ENCODE peak calls at places on chromosomes 3 and 15, in four cellular contexts. Y is cardiac fibroblast, O is mammary epithelial cell, B is fibroblast of lung. A is an unnamed sample.

GRCh38 chr3:28109829-28110228 is 131.6 kb upstream of the CMC1 start:
- DNase-seq in Y (peak; percentile 20), O (no peak), B (no peak), A (no peak)

GRCh38 chr3:147387550-147388394 is 18.6 kb downstream of the ZIC4 start:
- DNase-seq in Y (no peak), O (no peak), B (no peak), A (no peak)

GRCh38 chr15:55372701-55373440 is 35.3 kb downstream of the CCPG1 start:
- DNase-seq in Y (no peak), O (no peak), B (no peak), A (no peak)

GRCh38 chr3:162996368-162996767 is 1499.8 kb downstream of the OTOL1 start:
- DNase-seq in Y (no peak), O (no peak), B (no peak), A (no peak)

GRCh38 chr15:31266712-31267111 is 59.9 kb upstream of the KLF13 start:
- DNase-seq in Y (no peak), O (no peak), B (no peak), A (no peak)

GRCh38 chr3:148319161-148319915 is 378.4 kb upstream of the AGTR1 start:
- DNase-seq in Y (peak; percentile 82), O (peak; percentile 54), B (peak; percentile 82), A (peak; percentile 68)

GRCh38 chr3:172746476-172746875 is 4.0 kb upstream of the ECT2 start:
- DNase-seq in Y (peak; percentile 12), O (no peak), B (peak; percentile 36), A (peak; percentile 18)

GRCh38 chr3:100880845-100881244 is 112.4 kb downstream of the ABI3BP start:
- DNase-seq in Y (peak; percentile 40), O (no peak), B (peak; percentile 47), A (no peak)

GRCh38 chr15:81296673-81297072 is 27.3 kb downstream of the STARD5 start:
- DNase-seq in Y (no peak), O (no peak), B (no peak), A (no peak)

GRCh38 chr3:41195970-41196369 is 3.3 kb upstream of the CTNNB1 start:
- DNase-seq in Y (no peak), O (no peak), B (no peak), A (no peak)

GRCh38 chr3:57757642-57758297 is 1.7 kb downstream of the SLMAP start:
- DNase-seq in Y (peak; percentile 29), O (peak; percentile 46), B (peak; percentile 47), A (peak; percentile 22)

GRCh38 chr3:28726840-28727239 is 378.2 kb upstream of the AZI2 start:
- DNase-seq in Y (peak; percentile 48), O (peak; percentile 31), B (peak; percentile 14), A (peak; percentile 47)

GRCh38 chr3:102158080-102158756 is 276.6 kb upstream of the ZPLD1 start:
- DNase-seq in Y (peak; percentile 73), O (peak; percentile 74), B (peak; percentile 22), A (no peak)

GRCh38 chr3:157494581-157495281 is 8.5 kb downstream of the VEPH1 start:
- DNase-seq in Y (no peak), O (no peak), B (peak; percentile 60), A (no peak)

GRCh38 chr3:17672506-17672905 is 69.9 kb downstream of the TBC1D5 start:
- DNase-seq in Y (peak; percentile 14), O (peak; percentile 1), B (no peak), A (peak; percentile 15)

GRCh38 chr3:94234177-94234788 is 171.4 kb downstream of the NSUN3 start:
- DNase-seq in Y (peak; percentile 68), O (peak; percentile 42), B (peak; percentile 49), A (peak; percentile 54)

GRCh38 chr3:24245056-24245455 is 249.6 kb downstream of the THRB start:
- DNase-seq in Y (no peak), O (no peak), B (no peak), A (no peak)

GRCh38 chr15:58478579-58478978 is 46.8 kb downstream of the LIPC start:
- DNase-seq in Y (no peak), O (no peak), B (no peak), A (no peak)

GRCh38 chr3:187966636-187967035 is 187.3 kb upstream of the LPP start:
- DNase-seq in Y (no peak), O (no peak), B (no peak), A (no peak)

GRCh38 chr3:74752290-74752689 is 137.8 kb upstream of the CNTN3 start:
- DNase-seq in Y (no peak), O (no peak), B (no peak), A (no peak)

GRCh38 chr3:45528429-45528828 is 66.1 kb upstream of the LIMD1 start:
- DNase-seq in Y (peak; percentile 60), O (peak; percentile 42), B (peak; percentile 71), A (no peak)

GRCh38 chr3:12473503-12473902 is 10.8 kb upstream of the TSEN2 start:
- DNase-seq in Y (no peak), O (no peak), B (no peak), A (no peak)

GRCh38 chr3:8632402-8633237 is 12.0 kb downstream of the SSUH2 start:
- DNase-seq in Y (no peak), O (peak; percentile 68), B (no peak), A (no peak)

GRCh38 chr15:62888628-62889027 is 153.9 kb upstream of the TPM1 start:
- DNase-seq in Y (peak; percentile 50), O (peak; percentile 51), B (no peak), A (no peak)

GRCh38 chr3:53056442-53056841 is 10.6 kb upstream of the SFMBT1 start:
- DNase-seq in Y (peak; percentile 16), O (no peak), B (peak; percentile 7), A (peak; percentile 13)

GRCh38 chr15:69145694-69146492 is 14.5 kb upstream of the GLCE start:
- DNase-seq in Y (no peak), O (no peak), B (peak; percentile 47), A (peak; percentile 71)

GRCh38 chr3:17643691-17644090 is 98.7 kb downstream of the TBC1D5 start:
- DNase-seq in Y (peak; percentile 31), O (no peak), B (peak; percentile 85), A (peak; percentile 69)

GRCh38 chr3:7075120-7075519 is 214.2 kb downstream of the GRM7 start:
- DNase-seq in Y (no peak), O (no peak), B (no peak), A (no peak)

GRCh38 chr3:7070461-7070860 is 209.5 kb downstream of the GRM7 start:
- DNase-seq in Y (no peak), O (no peak), B (no peak), A (no peak)

GRCh38 chr3:7074217-7074616 is 213.3 kb downstream of the GRM7 start:
- DNase-seq in Y (no peak), O (no peak), B (no peak), A (no peak)

DNA sequence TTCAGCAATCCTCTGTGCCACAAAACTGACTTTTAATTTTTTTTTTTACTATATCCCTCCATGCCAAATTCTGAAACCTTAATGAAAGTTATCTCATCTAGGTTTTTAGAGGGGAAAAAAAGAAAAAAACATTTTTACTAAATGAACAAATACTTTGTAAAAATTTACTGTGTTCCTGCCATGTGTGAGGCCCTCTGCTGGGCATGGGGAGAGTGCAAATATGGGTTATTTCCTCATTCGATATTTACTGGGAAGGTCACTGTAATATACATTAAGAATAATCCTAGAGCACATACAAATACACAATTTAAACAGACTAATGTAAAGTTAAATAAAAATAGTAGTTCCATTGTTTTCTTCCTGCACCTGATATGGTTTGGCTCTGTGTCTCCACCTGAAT is 215.0 kb downstream of the GRM7 start:
- DNase-seq in Y (no peak), O (no peak), B (no peak), A (no peak)
- TF ChIP-seq CTCF in Y (no peak), O (no peak), B (no peak), A (no peak)

GRCh38 chr15:64993290-64993689 is 3.6 kb upstream of the SPG21 start:
- DNase-seq in Y (no peak), O (no peak), B (no peak), A (no peak)
- H3K4me3 ChIP-seq in Y (no peak overlapping the region), O (no peak overlapping the region), B (no peak overlapping the region), A (no peak overlapping the region)

GRCh38 chr15:85592148-85592547 is 202.6 kb downstream of the KLHL25 start:
- DNase-seq in Y (peak; percentile 92), O (peak; percentile 88), B (peak; percentile 87), A (peak; percentile 90)
- TF ChIP-seq CTCF in Y (peak; percentile 29), O (peak; percentile 24), B (no peak), A (peak; percentile 48)

DNA sequence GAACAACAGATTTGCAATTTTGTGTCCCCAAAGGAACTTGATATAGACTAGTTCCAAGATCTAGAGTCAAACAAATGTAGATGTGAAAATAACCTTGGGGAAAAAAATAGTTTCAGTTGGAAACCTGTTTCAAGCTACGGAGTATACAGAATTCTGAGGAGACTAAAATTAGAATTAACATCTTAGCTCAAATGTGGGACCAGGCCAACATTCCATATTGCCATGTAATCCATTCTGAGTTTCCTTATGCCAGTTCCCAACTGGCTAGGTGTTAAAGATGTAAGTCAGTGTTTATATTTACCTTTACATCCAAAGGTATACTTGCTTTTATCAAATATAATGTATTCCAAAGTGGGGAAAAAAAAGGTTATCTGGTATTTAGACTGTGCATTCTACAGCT is 76.3 kb downstream of the UBE3A start:
- DNase-seq in Y (no peak), O (no peak), B (peak; percentile 53), A (no peak)
- H3K4me3 ChIP-seq in Y (no peak overlapping the region), O (no peak overlapping the region), B (no peak overlapping the region), A (no peak overlapping the region)

GRCh38 chr3:185959609-185960517 is 22.0 kb upstream of the TRA2B start:
- DNase-seq in Y (peak; percentile 88), O (peak; percentile 74), B (peak; percentile 88), A (peak; percentile 81)

GRCh38 chr3:185958626-185959025 is 20.8 kb upstream of the TRA2B start:
- DNase-seq in Y (peak; percentile 47), O (no peak), B (peak; percentile 10), A (peak; percentile 30)

GRCh38 chr3:185961675-185962232 is 23.9 kb upstream of the TRA2B start:
- DNase-seq in Y (no peak), O (no peak), B (no peak), A (no peak)

GRCh38 chr3:185965496-185965895 is 27.7 kb upstream of the TRA2B start:
- DNase-seq in Y (no peak), O (no peak), B (no peak), A (no peak)

DNA sequence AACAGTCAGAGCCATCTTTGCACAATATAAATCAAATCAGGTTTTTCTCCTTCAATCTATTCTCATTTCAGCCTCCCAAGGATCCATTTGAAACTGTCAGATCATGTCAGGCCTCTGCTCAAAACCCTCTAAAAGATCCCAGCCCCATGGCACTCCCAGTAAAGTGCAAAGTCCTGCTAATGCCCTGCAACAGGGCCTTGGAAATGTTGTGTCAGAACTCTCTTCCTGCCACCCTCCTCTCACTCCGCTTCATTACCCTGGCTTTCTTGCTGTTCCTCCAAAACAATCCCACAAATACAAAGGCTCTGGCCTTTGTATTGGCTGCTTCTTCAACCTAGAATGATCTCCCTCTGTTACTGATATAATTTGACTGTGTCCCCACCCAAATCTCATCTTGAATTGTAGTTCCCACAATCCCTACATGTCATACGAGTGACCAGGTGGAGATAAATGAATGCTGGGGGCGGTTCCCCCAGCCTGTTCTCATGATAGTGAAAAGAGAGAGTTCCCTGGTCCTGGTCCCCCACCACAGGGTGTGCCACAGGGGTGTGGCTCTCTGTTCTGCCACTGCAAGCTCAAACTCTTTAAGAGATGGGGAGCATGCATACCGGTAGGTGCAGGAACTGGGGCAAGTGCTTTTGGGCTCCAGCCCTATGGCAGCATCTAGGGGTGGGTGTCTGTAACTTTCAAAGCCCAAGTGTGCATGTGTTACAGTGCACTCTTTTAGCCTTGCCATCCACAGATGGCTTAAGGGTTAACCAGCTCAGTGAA is 22.9 kb upstream of the TRA2B start:
- DNase-seq in Y (no peak), O (no peak), B (peak; percentile 23), A (no peak)
- TF ChIP-seq CTCF in Y (no peak), O (no peak), B (no peak), A (no peak)

A was measured in fibroblast of pulmonary artery.